ENCODE peak calls at places on chromosome 22, in four cellular contexts. One of them, this sample, is unnamed.
A peak's percentile ranks its signal among the peaks of the same experiment; 100 is the strongest.

GRCh38 chr22:45819305-45819704 is 147.7 kb downstream of the ATXN10 start:
- DNase-seq in heart left ventricle: no peak
- DNase-seq in K562: no peak
- DNase-seq in ovary: no peak
- DNase-seq in this sample: no peak

GRCh38 chr22:24067587-24068376 is 56.7 kb downstream of the CABIN1 start:
- DNase-seq in heart left ventricle: no peak
- DNase-seq in K562: no peak
- DNase-seq in ovary: no peak
- DNase-seq in this sample: no peak

GRCh38 chr22:23216331-23217170 is 36.2 kb downstream of the BCR start:
- DNase-seq in K562: peak; percentile 66
- DNase-seq in ovary: peak; percentile 7
- DNase-seq in heart left ventricle: no peak
- DNase-seq in this sample: no peak

GRCh38 chr22:36334081-36334831 is 53.5 kb downstream of the MYH9 start:
- DNase-seq in ovary: no peak
- DNase-seq in heart left ventricle: no peak
- DNase-seq in K562: peak; percentile 68
- DNase-seq in this sample: peak; percentile 70

GRCh38 chr22:29871684-29872083 is 11.3 kb upstream of the MTMR3 start:
- DNase-seq in heart left ventricle: no peak
- DNase-seq in K562: no peak
- DNase-seq in ovary: no peak
- DNase-seq in this sample: no peak

GRCh38 chr22:45671051-45671782 is 417 bp upstream of the ATXN10 start:
- DNase-seq in ovary: peak; percentile 77
- DNase-seq in heart left ventricle: no peak
- DNase-seq in K562: no peak
- DNase-seq in this sample: peak; percentile 23

GRCh38 chr22:27756212-27756660 is 45.3 kb downstream of the MN1 start:
- DNase-seq in ovary: no peak
- DNase-seq in heart left ventricle: no peak
- DNase-seq in K562: no peak
- DNase-seq in this sample: no peak

GRCh38 chr22:39808087-39808486 is 85.5 kb downstream of the ENTHD1 start:
- DNase-seq in ovary: no peak
- DNase-seq in heart left ventricle: no peak
- DNase-seq in K562: peak; percentile 20
- DNase-seq in this sample: peak; percentile 58

GRCh38 chr22:27615408-27615807 is 186.1 kb downstream of the MN1 start:
- DNase-seq in K562: no peak
- DNase-seq in ovary: no peak
- DNase-seq in heart left ventricle: no peak
- DNase-seq in this sample: no peak

GRCh38 chr22:23251445-23252093 is 71.3 kb downstream of the BCR start:
- DNase-seq in ovary: no peak
- DNase-seq in K562: peak; percentile 93
- DNase-seq in heart left ventricle: no peak
- DNase-seq in this sample: no peak

GRCh38 chr22:26658671-26659478 is 1.5 kb downstream of the MIAT start:
- DNase-seq in ovary: no peak
- DNase-seq in heart left ventricle: peak; percentile 63
- DNase-seq in K562: peak; percentile 82
- DNase-seq in this sample: peak; percentile 88

GRCh38 chr22:37566329-37566837 is 6.1 kb downstream of the CDC42EP1 start:
- DNase-seq in ovary: no peak
- DNase-seq in heart left ventricle: no peak
- DNase-seq in K562: no peak
- DNase-seq in this sample: no peak

GRCh38 chr22:27057717-27058116 is 400.3 kb downstream of the MIAT start:
- DNase-seq in heart left ventricle: no peak
- DNase-seq in K562: no peak
- DNase-seq in ovary: no peak
- DNase-seq in this sample: no peak

GRCh38 chr22:43038325-43038724 is 23.4 kb upstream of the PACSIN2 start:
- DNase-seq in ovary: no peak
- DNase-seq in K562: peak; percentile 41
- DNase-seq in heart left ventricle: no peak
- DNase-seq in this sample: no peak

GRCh38 chr22:37488337-37489135 is 2.4 kb upstream of the MFNG start:
- DNase-seq in K562: no peak
- DNase-seq in ovary: no peak
- DNase-seq in heart left ventricle: no peak
- DNase-seq in this sample: no peak

GRCh38 chr22:24236656-24237055 is 8.2 kb downstream of the GGT5 start:
- DNase-seq in K562: no peak
- DNase-seq in ovary: no peak
- DNase-seq in heart left ventricle: no peak
- DNase-seq in this sample: no peak

GRCh38 chr22:24185001-24185500 is 3.8 kb downstream of the SUSD2 start:
- DNase-seq in heart left ventricle: no peak
- DNase-seq in K562: no peak
- DNase-seq in ovary: peak; percentile 19
- DNase-seq in this sample: peak; percentile 9

GRCh38 chr22:35220221-35220620 is 37.1 kb upstream of the HMGXB4 start:
- DNase-seq in ovary: no peak
- DNase-seq in K562: no peak
- DNase-seq in heart left ventricle: no peak
- DNase-seq in this sample: no peak

DNA sequence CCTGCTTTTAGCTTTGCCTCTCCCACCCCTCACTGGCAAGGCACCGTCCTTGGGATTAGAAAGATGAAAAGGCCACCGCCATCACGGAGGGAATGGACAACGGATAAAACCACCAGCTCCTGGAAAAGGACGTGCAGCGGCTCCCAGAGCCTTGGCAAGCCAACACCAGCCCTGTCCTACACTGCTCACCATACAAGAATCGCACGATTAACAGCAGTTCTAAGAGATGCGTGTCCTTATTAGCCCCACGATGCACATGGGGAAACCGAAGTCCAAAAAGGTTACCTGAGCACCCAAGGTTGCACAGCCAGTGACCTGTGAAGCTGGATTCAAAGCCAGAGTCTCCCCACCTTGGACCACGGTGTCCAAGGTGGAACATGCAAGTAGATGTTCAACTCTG is 7.3 kb downstream of the YPEL1 start:
- DNase-seq in ovary: no peak
- DNase-seq in K562: peak; percentile 55
- DNase-seq in heart left ventricle: no peak
- DNase-seq in this sample: no peak
- TF ChIP-seq CTCF in ovary: no peak
- TF ChIP-seq CTCF in K562: no peak
- TF ChIP-seq CTCF in heart left ventricle: no peak
- TF ChIP-seq CTCF in this sample: no peak

DNA sequence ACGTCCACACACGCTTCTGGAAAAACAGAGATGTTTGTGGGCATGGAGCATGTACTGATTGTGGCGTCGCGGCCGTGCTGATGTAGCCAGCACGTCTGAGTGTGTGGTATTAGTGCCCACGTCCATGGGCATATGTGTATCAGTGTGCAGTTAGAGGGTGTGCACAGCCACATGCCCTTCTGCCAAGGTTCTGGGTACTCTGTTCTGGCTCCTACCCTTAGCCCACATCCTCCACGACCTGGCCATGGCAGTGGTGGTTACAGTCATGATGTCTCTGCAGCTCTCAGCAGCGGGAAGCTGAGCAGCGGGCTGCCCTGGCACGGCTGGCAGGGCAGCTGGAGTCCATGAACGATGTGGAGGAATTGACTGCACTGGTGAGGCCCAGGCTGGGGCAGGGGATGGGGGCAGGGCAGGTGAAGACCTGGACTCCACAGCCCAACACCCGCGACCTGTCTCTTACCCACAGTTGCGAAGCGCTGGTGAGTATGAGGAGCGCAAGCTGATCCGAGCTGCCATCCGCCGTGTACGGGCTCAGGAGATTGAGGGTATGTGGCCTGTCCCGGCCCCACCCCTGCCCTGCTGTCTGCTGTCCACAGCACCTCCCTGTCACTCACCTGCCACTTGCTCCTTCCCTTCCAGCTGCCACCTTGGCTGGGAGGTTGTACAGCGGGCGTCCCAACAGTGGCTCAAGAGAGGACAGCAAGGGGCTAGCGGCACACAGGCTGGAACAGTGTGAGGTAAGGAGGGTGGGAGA is 7.3 kb downstream of the SMTN start:
- DNase-seq in ovary: peak; percentile 30
- DNase-seq in K562: no peak
- DNase-seq in heart left ventricle: no peak
- DNase-seq in this sample: no peak
- H3K9me3 ChIP-seq in ovary: no peaks in the 10 kb centered on the region
- H3K9me3 ChIP-seq in K562: no peaks in the 10 kb centered on the region
- H3K9me3 ChIP-seq in heart left ventricle: no peaks in the 10 kb centered on the region
- H3K9me3 ChIP-seq in this sample: no peaks in the 10 kb centered on the region

GRCh38 chr22:32684148-32684821 is 117.2 kb upstream of the TIMP3 start:
- DNase-seq in heart left ventricle: no peak
- DNase-seq in ovary: no peak
- DNase-seq in K562: no peak
- DNase-seq in this sample: no peak

GRCh38 chr22:32677876-32678275 is 123.6 kb upstream of the TIMP3 start:
- DNase-seq in heart left ventricle: no peak
- DNase-seq in ovary: no peak
- DNase-seq in K562: no peak
- DNase-seq in this sample: no peak

GRCh38 chr22:32684822-32685187 is 116.7 kb upstream of the TIMP3 start:
- DNase-seq in K562: no peak
- DNase-seq in heart left ventricle: no peak
- DNase-seq in ovary: no peak
- DNase-seq in this sample: no peak

GRCh38 chr22:32680277-32680676 is 121.2 kb upstream of the TIMP3 start:
- DNase-seq in ovary: no peak
- DNase-seq in heart left ventricle: no peak
- DNase-seq in K562: no peak
- DNase-seq in this sample: no peak

DNA sequence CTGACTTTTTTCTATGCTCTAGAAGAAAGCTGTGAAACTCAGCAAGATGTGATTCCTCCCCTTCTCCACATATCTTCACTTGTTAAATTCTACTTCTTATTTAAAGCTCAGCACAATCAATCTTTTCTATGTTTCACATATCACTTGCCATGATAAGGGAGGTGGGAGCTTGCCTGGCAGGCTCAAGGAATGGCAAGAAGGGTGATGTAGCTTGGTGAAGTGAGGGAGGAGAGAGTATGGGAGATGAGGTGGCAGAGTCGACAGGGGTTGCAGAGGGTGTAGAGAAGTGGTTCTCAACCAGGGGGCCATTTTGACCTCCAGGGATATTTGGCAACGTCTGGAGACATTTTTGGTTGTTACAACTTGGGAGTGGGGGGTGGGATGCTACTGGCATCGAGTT is 120.6 kb upstream of the TIMP3 start:
- DNase-seq in ovary: no peak
- DNase-seq in K562: no peak
- DNase-seq in heart left ventricle: no peak
- DNase-seq in this sample: no peak
- H3K27me3 ChIP-seq in ovary: no peaks in the 10 kb centered on the region
- H3K27me3 ChIP-seq in K562: peaks cover 2% of the 10 kb centered on the region
- H3K27me3 ChIP-seq in heart left ventricle: no peaks in the 10 kb centered on the region
- H3K27me3 ChIP-seq in this sample: no peaks in the 10 kb centered on the region

DNA sequence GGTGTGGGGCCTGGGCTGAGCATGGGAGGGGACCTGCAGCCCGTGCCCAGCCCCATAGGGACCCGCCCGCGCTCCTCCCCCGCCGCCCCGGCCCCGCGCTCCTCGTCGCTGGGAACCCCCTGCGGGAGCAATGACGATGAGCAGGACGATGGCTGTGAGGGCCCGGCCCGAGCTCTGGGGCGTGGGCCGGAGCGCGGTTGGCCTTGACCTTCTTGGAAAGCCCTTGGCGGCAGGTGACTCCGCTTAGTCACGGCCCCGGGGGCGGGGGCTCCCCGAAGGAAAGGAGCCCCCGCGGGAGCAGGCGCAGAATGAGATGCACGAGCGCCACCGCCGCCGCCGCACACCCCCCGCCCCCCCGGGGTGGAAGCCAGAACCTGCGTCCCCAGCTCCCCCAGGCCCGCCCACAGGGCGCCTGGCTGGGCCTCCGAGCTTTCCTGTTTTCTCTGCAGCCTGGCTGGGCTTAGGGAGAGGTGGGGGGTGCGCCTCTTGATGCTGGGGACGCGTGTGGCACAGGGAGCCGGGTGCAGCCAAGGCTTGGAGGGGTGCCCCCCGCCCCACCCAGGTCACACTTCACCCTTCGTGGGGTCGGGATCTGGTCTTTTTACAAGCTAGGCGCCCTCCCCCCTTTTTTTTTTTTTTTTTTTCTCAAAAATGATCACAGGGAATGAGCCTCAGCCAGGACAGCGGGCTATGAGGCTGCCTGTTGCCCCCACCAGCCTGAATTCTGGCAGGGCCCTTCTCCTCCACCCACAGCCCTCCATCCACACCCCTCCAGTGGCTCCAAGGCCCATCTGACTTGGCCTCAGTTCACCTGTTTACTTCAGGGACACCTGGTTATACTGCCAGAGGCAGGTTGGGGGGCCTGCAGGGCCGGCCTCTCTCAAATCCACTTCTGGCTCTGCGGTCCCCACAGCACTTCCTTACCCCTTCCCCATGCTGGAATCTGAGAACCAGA is 17.9 kb downstream of the CRELD2 start:
- DNase-seq in ovary: peak; percentile 96
- DNase-seq in K562: peak; percentile 79
- DNase-seq in heart left ventricle: peak; percentile 96
- DNase-seq in this sample: peak; percentile 81
- TF ChIP-seq CTCF in ovary: no peak
- TF ChIP-seq CTCF in K562: no peak
- TF ChIP-seq CTCF in heart left ventricle: no peak
- TF ChIP-seq CTCF in this sample: no peak

DNA sequence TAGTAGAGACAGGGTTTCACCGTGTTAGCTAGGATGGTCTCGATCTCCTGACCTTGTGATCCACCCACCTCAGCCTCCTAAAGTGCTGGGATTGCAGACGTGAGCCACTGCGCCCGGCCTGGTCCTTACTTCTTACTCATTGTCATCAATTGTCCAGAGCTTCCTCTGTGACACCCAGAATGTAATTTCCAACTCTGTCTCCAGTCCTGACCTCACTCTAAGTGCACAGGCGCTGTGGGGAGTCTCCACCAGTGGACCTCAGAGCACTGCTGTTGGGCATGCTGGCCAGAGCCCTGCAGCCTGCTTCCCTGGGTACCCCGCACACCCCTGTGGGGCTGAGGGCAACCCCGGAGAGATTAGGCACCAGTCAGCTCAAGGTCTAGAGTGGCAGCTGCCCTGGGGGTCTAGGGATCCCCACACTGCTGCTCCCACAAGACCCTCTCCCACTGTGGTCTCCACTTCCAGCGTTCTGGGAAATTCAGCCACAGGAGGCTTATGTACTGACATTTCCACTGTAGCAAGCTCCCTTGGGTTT is 1140.3 kb downstream of the TBC1D22A start:
- DNase-seq in K562: no peak
- DNase-seq in ovary: no peak
- DNase-seq in heart left ventricle: no peak
- DNase-seq in this sample: no peak
- H3K9me3 ChIP-seq in K562: no peaks in the 10 kb centered on the region
- H3K9me3 ChIP-seq in ovary: no peaks in the 10 kb centered on the region
- H3K9me3 ChIP-seq in heart left ventricle: peaks cover 7% of the 10 kb centered on the region
- H3K9me3 ChIP-seq in this sample: no peaks in the 10 kb centered on the region

This sample was measured in BE2C.